ENCODE peak calls at places on chromosomes 4 and X, in five cellular contexts. One of them, this sample, is unnamed.

GRCh38 chrX:115344885-115345653 is 55.6 kb downstream of the LUZP4 start:
- DNase-seq in MM.1S: peak
- DNase-seq in body of pancreas: peak
- DNase-seq in transverse colon: peak
- DNase-seq in right lobe of liver: peak
- DNase-seq in this sample: peak

GRCh38 chrX:95640226-95640625 is 1044.4 kb upstream of the DIAPH2 start:
- DNase-seq in MM.1S: peak
- DNase-seq in body of pancreas: no peak
- DNase-seq in transverse colon: no peak
- DNase-seq in right lobe of liver: no peak
- DNase-seq in this sample: no peak

GRCh38 chr4:53744446-53745160 is 153.3 kb upstream of the LNX1 start:
- DNase-seq in MM.1S: no peak
- DNase-seq in body of pancreas: no peak
- DNase-seq in transverse colon: no peak
- DNase-seq in right lobe of liver: peak
- DNase-seq in this sample: no peak

GRCh38 chr4:60463846-60464502 is 736.2 kb upstream of the ADGRL3 start:
- DNase-seq in MM.1S: peak
- DNase-seq in body of pancreas: no peak
- DNase-seq in transverse colon: no peak
- DNase-seq in right lobe of liver: no peak
- DNase-seq in this sample: no peak

GRCh38 chr4:104475652-104476051 is 19.0 kb downstream of the CXXC4 start:
- DNase-seq in MM.1S: no peak
- DNase-seq in body of pancreas: peak
- DNase-seq in transverse colon: no peak
- DNase-seq in right lobe of liver: no peak
- DNase-seq in this sample: no peak

GRCh38 chr4:102338405-102338804 is 6.9 kb downstream of the SLC39A8 start:
- DNase-seq in MM.1S: no peak
- DNase-seq in body of pancreas: no peak
- DNase-seq in transverse colon: no peak
- DNase-seq in right lobe of liver: no peak
- DNase-seq in this sample: no peak

GRCh38 chrX:112967341-112967740 is 126.7 kb upstream of the AMOT start:
- DNase-seq in MM.1S: no peak
- DNase-seq in body of pancreas: no peak
- DNase-seq in transverse colon: no peak
- DNase-seq in right lobe of liver: no peak
- DNase-seq in this sample: no peak

GRCh38 chr4:33381806-33382205 is 2661.6 kb downstream of the PCDH7 start:
- DNase-seq in MM.1S: no peak
- DNase-seq in body of pancreas: no peak
- DNase-seq in transverse colon: no peak
- DNase-seq in right lobe of liver: no peak
- DNase-seq in this sample: no peak

GRCh38 chr4:73729534-73730165 is 10.7 kb upstream of the CXCL8 start:
- DNase-seq in MM.1S: peak
- DNase-seq in body of pancreas: peak
- DNase-seq in transverse colon: peak
- DNase-seq in right lobe of liver: peak
- DNase-seq in this sample: peak

GRCh38 chr4:75634951-75635350 is 4.6 kb upstream of the CDKL2 start:
- DNase-seq in MM.1S: no peak
- DNase-seq in body of pancreas: no peak
- DNase-seq in transverse colon: no peak
- DNase-seq in right lobe of liver: no peak
- DNase-seq in this sample: no peak

GRCh38 chr4:44118971-44119680 is 329.5 kb downstream of the KCTD8 start:
- DNase-seq in MM.1S: no peak
- DNase-seq in body of pancreas: no peak
- DNase-seq in transverse colon: no peak
- DNase-seq in right lobe of liver: no peak
- DNase-seq in this sample: no peak

GRCh38 chrX:145506225-145506624 is 258.9 kb downstream of the SPANXN1 start:
- DNase-seq in MM.1S: no peak
- DNase-seq in body of pancreas: no peak
- DNase-seq in transverse colon: no peak
- DNase-seq in right lobe of liver: no peak
- DNase-seq in this sample: no peak

GRCh38 chr4:105451346-105451745 is 22.5 kb downstream of the PPA2 start:
- DNase-seq in MM.1S: peak
- DNase-seq in body of pancreas: no peak
- DNase-seq in transverse colon: no peak
- DNase-seq in right lobe of liver: no peak
- DNase-seq in this sample: no peak

DNA sequence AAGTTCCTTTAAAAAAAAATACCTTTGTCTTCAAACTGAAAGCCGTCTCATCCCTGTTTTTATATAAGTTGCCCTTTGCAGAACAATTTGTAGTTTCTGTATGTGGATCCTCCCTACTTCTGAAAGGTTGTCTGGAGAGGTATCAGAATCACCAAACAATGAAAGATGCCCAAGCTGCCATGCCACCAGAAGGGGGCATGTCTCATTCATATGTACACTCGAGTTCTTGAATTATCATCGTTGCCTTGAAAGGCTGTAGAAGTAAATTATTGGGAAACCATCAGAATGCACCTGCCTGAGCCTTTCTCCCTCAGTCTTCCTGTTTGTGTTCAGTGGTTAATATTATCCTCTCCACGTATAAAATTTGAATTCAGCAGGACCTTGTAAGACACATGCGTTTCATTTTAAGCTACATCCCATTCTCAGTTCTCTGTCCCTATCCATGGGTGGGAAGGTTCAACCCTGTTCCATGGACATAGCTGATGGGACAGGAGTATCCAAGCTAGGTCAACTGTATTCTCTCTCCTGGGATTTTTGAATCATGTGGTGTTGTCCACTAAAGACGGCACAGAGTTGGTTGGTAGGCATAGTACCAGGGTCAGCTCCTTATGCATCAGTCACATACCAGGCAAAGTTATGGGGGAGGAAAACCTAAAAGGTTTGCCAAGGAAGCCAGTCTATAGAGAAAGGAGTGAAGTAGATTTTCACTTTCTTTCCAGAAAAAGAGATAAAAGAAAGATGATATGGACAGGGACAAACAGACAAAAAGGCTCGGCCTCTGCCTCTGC is 24.0 kb downstream of the GALNT7 start:
- DNase-seq in MM.1S: no peak
- DNase-seq in body of pancreas: no peak
- DNase-seq in transverse colon: no peak
- DNase-seq in right lobe of liver: no peak
- DNase-seq in this sample: no peak
- H3K4me3 ChIP-seq in MM.1S: no peak
- H3K4me3 ChIP-seq in body of pancreas: no peak
- H3K4me3 ChIP-seq in transverse colon: no peak
- H3K4me3 ChIP-seq in right lobe of liver: no peak
- H3K4me3 ChIP-seq in this sample: no peak

DNA sequence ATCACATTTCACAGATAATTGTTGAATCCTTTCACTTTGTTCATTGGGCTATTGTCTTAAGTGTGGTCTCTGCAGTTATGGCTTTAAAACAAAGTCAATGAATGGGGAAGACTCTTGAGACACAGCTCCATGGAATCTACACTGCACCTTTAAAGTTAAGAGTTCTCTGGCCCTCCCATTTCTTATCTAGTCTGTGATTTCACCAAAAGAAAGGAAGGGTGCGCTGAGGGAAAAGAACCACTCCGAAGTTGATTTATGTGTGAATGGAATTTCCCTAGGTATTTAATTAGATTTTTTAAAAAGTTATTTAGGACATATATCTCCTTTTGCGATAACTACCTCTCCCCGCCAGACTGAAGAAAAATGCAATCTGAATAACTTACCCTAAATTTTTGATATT is 2.5 kb downstream of the SEPTIN11 start:
- DNase-seq in MM.1S: no peak
- DNase-seq in body of pancreas: no peak
- DNase-seq in transverse colon: no peak
- DNase-seq in right lobe of liver: no peak
- DNase-seq in this sample: no peak
- H3K4me3 ChIP-seq in MM.1S: no peak
- H3K4me3 ChIP-seq in body of pancreas: no peak
- H3K4me3 ChIP-seq in transverse colon: no peak
- H3K4me3 ChIP-seq in right lobe of liver: no peak
- H3K4me3 ChIP-seq in this sample: no peak

GRCh38 chr4:107035711-107036601 is at the start of gene DKK2:
- DNase-seq in MM.1S: no peak
- DNase-seq in body of pancreas: peak
- DNase-seq in transverse colon: peak
- DNase-seq in right lobe of liver: no peak
- DNase-seq in this sample: no peak
- H3K4me3 ChIP-seq in MM.1S: peak
- H3K4me3 ChIP-seq in body of pancreas: no peak
- H3K4me3 ChIP-seq in transverse colon: no peak
- H3K4me3 ChIP-seq in right lobe of liver: peak
- H3K4me3 ChIP-seq in this sample: peak

GRCh38 chrX:70464051-70464450 is 19.4 kb downstream of the DLG3 start:
- DNase-seq in MM.1S: no peak
- DNase-seq in body of pancreas: no peak
- DNase-seq in transverse colon: no peak
- DNase-seq in right lobe of liver: no peak
- DNase-seq in this sample: no peak
- H3K4me3 ChIP-seq in MM.1S: no peak
- H3K4me3 ChIP-seq in body of pancreas: no peak
- H3K4me3 ChIP-seq in transverse colon: no peak
- H3K4me3 ChIP-seq in right lobe of liver: no peak
- H3K4me3 ChIP-seq in this sample: no peak

GRCh38 chrX:40007136-40007535 is 90.6 kb downstream of the BCOR start:
- DNase-seq in MM.1S: no peak
- DNase-seq in body of pancreas: no peak
- DNase-seq in transverse colon: no peak
- DNase-seq in right lobe of liver: no peak
- DNase-seq in this sample: no peak
- H3K4me3 ChIP-seq in MM.1S: no peak
- H3K4me3 ChIP-seq in body of pancreas: no peak
- H3K4me3 ChIP-seq in transverse colon: no peak
- H3K4me3 ChIP-seq in right lobe of liver: no peak
- H3K4me3 ChIP-seq in this sample: no peak

GRCh38 chr4:165325732-165326512 is 1.5 kb upstream of the MSMO1 start:
- DNase-seq in MM.1S: peak
- DNase-seq in body of pancreas: no peak
- DNase-seq in transverse colon: no peak
- DNase-seq in right lobe of liver: no peak
- DNase-seq in this sample: no peak
- H3K4me3 ChIP-seq in MM.1S: peak
- H3K4me3 ChIP-seq in body of pancreas: no peak
- H3K4me3 ChIP-seq in transverse colon: no peak
- H3K4me3 ChIP-seq in right lobe of liver: peak
- H3K4me3 ChIP-seq in this sample: no peak

GRCh38 chr4:182449186-182449880 is 206.1 kb downstream of the TENM3 start:
- DNase-seq in MM.1S: peak
- DNase-seq in body of pancreas: no peak
- DNase-seq in transverse colon: no peak
- DNase-seq in right lobe of liver: no peak
- DNase-seq in this sample: no peak
- H3K4me3 ChIP-seq in MM.1S: peak
- H3K4me3 ChIP-seq in body of pancreas: no peak
- H3K4me3 ChIP-seq in transverse colon: peak
- H3K4me3 ChIP-seq in right lobe of liver: peak
- H3K4me3 ChIP-seq in this sample: peak

GRCh38 chrX:147342197-147342596 is 527.7 kb upstream of the CXorf51A start:
- DNase-seq in MM.1S: no peak
- DNase-seq in body of pancreas: peak
- DNase-seq in transverse colon: no peak
- DNase-seq in right lobe of liver: no peak
- DNase-seq in this sample: no peak

GRCh38 chrX:147340947-147341346 is 526.4 kb upstream of the CXorf51A start:
- DNase-seq in MM.1S: no peak
- DNase-seq in body of pancreas: no peak
- DNase-seq in transverse colon: no peak
- DNase-seq in right lobe of liver: no peak
- DNase-seq in this sample: no peak

GRCh38 chrX:147343467-147343866 is 528.9 kb upstream of the CXorf51A start:
- DNase-seq in MM.1S: no peak
- DNase-seq in body of pancreas: no peak
- DNase-seq in transverse colon: no peak
- DNase-seq in right lobe of liver: no peak
- DNase-seq in this sample: no peak
- H3K4me3 ChIP-seq in MM.1S: no peak
- H3K4me3 ChIP-seq in body of pancreas: no peak
- H3K4me3 ChIP-seq in transverse colon: no peak
- H3K4me3 ChIP-seq in right lobe of liver: no peak
- H3K4me3 ChIP-seq in this sample: no peak

DNA sequence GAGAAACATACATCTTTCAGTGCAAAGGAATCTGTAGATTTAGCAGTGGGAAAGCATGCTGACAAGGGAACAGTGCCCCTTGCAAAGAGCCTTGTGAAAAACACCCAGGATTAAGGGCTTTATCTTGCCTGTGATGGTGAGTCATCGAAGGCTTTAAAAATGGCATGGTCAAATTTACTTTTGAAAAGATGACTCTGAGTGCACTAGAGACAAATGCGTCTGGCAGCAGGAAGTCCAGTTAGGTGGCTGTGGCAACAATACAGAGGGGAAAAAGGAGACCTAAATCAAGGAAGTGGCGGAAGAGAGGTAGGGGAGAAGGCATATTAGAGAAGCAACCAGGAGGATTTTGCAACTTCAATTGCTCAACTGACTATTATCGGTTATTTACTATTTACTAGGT is 472.6 kb upstream of the CPEB2 start:
- DNase-seq in MM.1S: no peak
- DNase-seq in body of pancreas: no peak
- DNase-seq in transverse colon: no peak
- DNase-seq in right lobe of liver: no peak
- DNase-seq in this sample: no peak
- H3K4me3 ChIP-seq in MM.1S: no peak
- H3K4me3 ChIP-seq in body of pancreas: no peak
- H3K4me3 ChIP-seq in transverse colon: no peak
- H3K4me3 ChIP-seq in right lobe of liver: no peak
- H3K4me3 ChIP-seq in this sample: no peak

DNA sequence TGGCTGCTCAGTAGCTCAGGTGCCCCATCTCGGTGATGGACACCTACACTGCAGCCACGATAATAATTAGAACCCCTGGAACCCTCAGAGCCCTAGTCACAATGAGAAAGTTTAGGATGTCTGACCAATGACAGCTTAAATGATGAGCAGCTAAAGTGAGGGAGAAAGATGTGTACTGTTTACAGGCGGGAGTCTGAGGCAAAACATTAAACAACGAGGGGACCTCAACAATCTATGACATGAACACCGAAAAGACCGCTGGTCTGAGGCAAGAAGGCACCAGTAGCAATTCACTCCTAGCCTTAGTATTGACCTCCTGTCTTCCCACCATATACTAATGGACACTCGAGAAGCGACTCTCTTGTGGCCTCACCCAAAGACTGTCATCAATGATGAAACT is 369.5 kb upstream of the SMIM31 start:
- DNase-seq in MM.1S: no peak
- DNase-seq in body of pancreas: no peak
- DNase-seq in transverse colon: no peak
- DNase-seq in right lobe of liver: no peak
- DNase-seq in this sample: no peak
- H3K4me3 ChIP-seq in MM.1S: no peak
- H3K4me3 ChIP-seq in body of pancreas: no peak
- H3K4me3 ChIP-seq in transverse colon: no peak
- H3K4me3 ChIP-seq in right lobe of liver: no peak
- H3K4me3 ChIP-seq in this sample: no peak

This sample was measured in ovary.